ENCODE peak calls at places on chromosomes 16 and 17, in eight cellular contexts. E is colonic mucosa, I is RWPE1, G is choroid plexus epithelial cell, P is neural crest cell, B is OCI-LY7, C is endothelial cell, F is fibroblast of lung. H is an unnamed sample.

GRCh38 chr16:2250652-2251280 is 621 bp downstream of the ECI1 start:
- DNase-seq in E (peak), I (no peak), G (peak), P (no peak), B (no peak), C (no peak), F (no peak), H (peak)

GRCh38 chr16:67441289-67441753 is 10.4 kb downstream of the HSD11B2 start:
- DNase-seq in E (peak), I (no peak), G (no peak), P (no peak), B (no peak), C (no peak), F (no peak), H (no peak)

GRCh38 chr16:924806-925205 is 46.0 kb downstream of the LMF1 start:
- DNase-seq in E (no peak), I (no peak), G (no peak), P (no peak), B (no peak), C (no peak), F (no peak), H (no peak)

GRCh38 chr16:66590322-66590721 is 11.1 kb downstream of the CMTM2 start:
- DNase-seq in E (no peak), I (no peak), G (no peak), P (no peak), B (peak), C (no peak), F (no peak), H (no peak)

GRCh38 chr17:7443499-7444485 is 1.1 kb upstream of the CHRNB1 start:
- DNase-seq in E (no peak), I (peak), G (peak), P (no peak), B (no peak), C (no peak), F (peak), H (no peak)

GRCh38 chr17:17928422-17929386 is 43.5 kb downstream of the TOM1L2 start:
- DNase-seq in E (no peak), I (no peak), G (no peak), P (no peak), B (no peak), C (no peak), F (no peak), H (no peak)

GRCh38 chr17:81383504-81384421 is 11.5 kb upstream of the BAHCC1 start:
- DNase-seq in E (no peak), I (no peak), G (no peak), P (no peak), B (no peak), C (no peak), F (no peak), H (no peak)

GRCh38 chr16:19677403-19677802 is 40.6 kb downstream of the KNOP1 start:
- DNase-seq in E (no peak), I (no peak), G (no peak), P (no peak), B (no peak), C (no peak), F (no peak), H (no peak)

GRCh38 chr17:46818929-46819859 is 702 bp upstream of the WNT3 start:
- DNase-seq in E (no peak), I (no peak), G (no peak), P (no peak), B (no peak), C (peak), F (no peak), H (no peak)

GRCh38 chr17:67481808-67482207 is 104.7 kb downstream of the PITPNC1 start:
- DNase-seq in E (no peak), I (no peak), G (peak), P (no peak), B (no peak), C (no peak), F (peak), H (no peak)

GRCh38 chr16:84093120-84093878 is 23.4 kb downstream of the MBTPS1 start:
- DNase-seq in E (peak), I (no peak), G (no peak), P (no peak), B (no peak), C (no peak), F (no peak), H (no peak)

GRCh38 chr17:34252138-34252889 is 2.8 kb upstream of the CCL2 start:
- DNase-seq in E (peak), I (peak), G (peak), P (no peak), B (peak), C (no peak), F (peak), H (no peak)

GRCh38 chr16:23398987-23399805 is 53.8 kb downstream of the COG7 start:
- DNase-seq in E (no peak), I (no peak), G (no peak), P (peak), B (no peak), C (peak), F (no peak), H (no peak)

GRCh38 chr16:3963203-3963602 is 82.7 kb upstream of the CREBBP start:
- DNase-seq in E (no peak), I (no peak), G (no peak), P (no peak), B (no peak), C (no peak), F (no peak), H (peak)

GRCh38 chr17:47057831-47058230 is 78.8 kb upstream of the RPRML start:
- DNase-seq in E (no peak), I (no peak), G (no peak), P (no peak), B (no peak), C (no peak), F (no peak), H (no peak)

GRCh38 chr16:84794626-84795025 is 25.2 kb upstream of the CRISPLD2 start:
- DNase-seq in E (no peak), I (no peak), G (no peak), P (no peak), B (no peak), C (no peak), F (no peak), H (no peak)

GRCh38 chr17:10698116-10698818 is 873 bp downstream of the ADPRM start:
- DNase-seq in E (no peak), I (peak), G (peak), P (no peak), B (peak), C (no peak), F (peak), H (no peak)

GRCh38 chr17:60468371-60468770 is 46.1 kb downstream of the CHCT1 start:
- DNase-seq in E (no peak), I (no peak), G (peak), P (no peak), B (no peak), C (no peak), F (peak), H (no peak)

GRCh38 chr16:10013364-10013763 is 168.9 kb downstream of the GRIN2A start:
- DNase-seq in E (no peak), I (no peak), G (no peak), P (no peak), B (no peak), C (no peak), F (no peak), H (no peak)

GRCh38 chr16:16041196-16041892 is 91.9 kb downstream of the ABCC1 start:
- DNase-seq in E (no peak), I (no peak), G (no peak), P (no peak), B (no peak), C (no peak), F (no peak), H (no peak)

GRCh38 chr17:82520041-82520910 is 744 bp downstream of the FOXK2 start:
- DNase-seq in E (peak), I (no peak), G (peak), P (peak), B (peak), C (peak), F (no peak), H (peak)

GRCh38 chr16:89557230-89557935 is 3.1 kb upstream of the RPL13 start:
- DNase-seq in E (peak), I (no peak), G (peak), P (peak), B (peak), C (peak), F (peak), H (peak)

GRCh38 chr16:149024-149675 is 3.3 kb upstream of the HBZ start:
- DNase-seq in E (no peak), I (no peak), G (peak), P (no peak), B (no peak), C (no peak), F (peak), H (no peak)

GRCh38 chr17:72122002-72122310 is 1.1 kb downstream of the SOX9 start:
- DNase-seq in E (no peak), I (peak), G (peak), P (no peak), B (no peak), C (no peak), F (peak), H (no peak)
- TF ChIP-seq CTCF in E (no peak), I (peak), G (no peak), P (no peak), B (no peak), C (no peak), F (no peak), H (no peak)

GRCh38 chr17:1058423-1059130 is 61.6 kb downstream of the TIMM22 start:
- DNase-seq in E (peak), I (peak), G (peak), P (peak), B (peak), C (peak), F (peak), H (peak)
- TF ChIP-seq CTCF in E (peak), I (peak), G (peak), P (peak), B (peak), C (peak), F (peak), H (peak)

DNA sequence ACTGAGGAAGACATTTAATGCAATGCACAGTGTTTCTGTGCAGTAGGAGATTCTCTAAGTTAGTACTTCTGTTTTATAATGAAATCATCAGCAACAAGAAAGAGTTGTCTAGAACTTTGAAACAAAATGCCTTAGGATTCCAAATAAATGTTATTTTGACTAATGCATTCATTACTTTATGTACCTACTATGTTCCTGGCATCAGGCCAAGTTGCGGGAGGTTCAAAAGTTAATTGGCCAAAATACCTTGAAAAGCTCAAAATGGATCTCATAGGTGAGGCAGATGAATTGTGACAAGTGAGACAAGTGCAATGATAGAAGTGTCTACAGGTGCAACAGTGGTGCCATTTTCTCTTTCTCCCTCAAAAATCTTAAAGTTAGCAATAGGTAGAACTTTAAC is 289.4 kb downstream of the TOX3 start:
- DNase-seq in E (no peak), I (no peak), G (no peak), P (no peak), B (no peak), C (no peak), F (no peak), H (no peak)
- TF ChIP-seq CTCF in E (no peak), I (no peak), G (no peak), P (no peak), B (no peak), C (no peak), F (no peak), H (no peak)

GRCh38 chr17:38749222-38750043 is 1.3 kb upstream of the PCGF2 start:
- DNase-seq in E (peak), I (no peak), G (peak), P (peak), B (no peak), C (peak), F (peak), H (no peak)

GRCh38 chr17:38748329-38749221 is at the start of gene PCGF2:
- DNase-seq in E (peak), I (peak), G (peak), P (peak), B (peak), C (peak), F (peak), H (no peak)

GRCh38 chr17:38746004-38746892 is 1.9 kb downstream of the PCGF2 start:
- DNase-seq in E (peak), I (no peak), G (no peak), P (no peak), B (peak), C (no peak), F (no peak), H (no peak)

GRCh38 chr17:38746893-38747384 is 1.2 kb downstream of the PCGF2 start:
- DNase-seq in E (peak), I (no peak), G (no peak), P (no peak), B (peak), C (peak), F (no peak), H (no peak)

GRCh38 chr17:38747385-38748328 is 479 bp downstream of the PCGF2 start:
- DNase-seq in E (peak), I (no peak), G (no peak), P (peak), B (peak), C (peak), F (no peak), H (no peak)
- TF ChIP-seq CTCF in E (no peak), I (peak), G (no peak), P (peak), B (peak), C (no peak), F (no peak), H (no peak)

GRCh38 chr17:66304304-66305174 is 2.1 kb downstream of the PRKCA start:
- DNase-seq in E (peak), I (no peak), G (peak), P (no peak), B (no peak), C (no peak), F (peak), H (peak)
- TF ChIP-seq CTCF in E (peak), I (no peak), G (peak), P (no peak), B (no peak), C (no peak), F (no peak), H (no peak)

DNA sequence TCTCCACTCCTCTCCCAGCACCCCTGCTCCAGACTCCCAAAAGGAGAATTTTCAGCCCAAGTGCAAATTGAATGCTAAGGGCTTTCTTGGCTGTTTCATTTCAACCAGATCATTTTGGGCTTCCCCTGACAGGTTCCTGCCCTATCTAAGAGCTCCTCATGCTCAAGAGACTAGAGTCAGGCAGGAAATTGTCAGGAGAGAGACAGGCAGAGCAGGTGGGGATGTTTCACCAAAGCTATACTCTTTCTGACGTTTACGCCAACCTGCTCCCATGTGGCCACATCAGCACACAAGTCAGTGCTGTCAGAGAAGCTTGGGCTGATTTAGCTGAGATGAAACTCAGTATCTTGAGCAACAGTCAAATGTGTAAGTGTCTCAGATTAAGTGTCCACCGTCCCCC is 31.4 kb downstream of the HIC1 start:
- DNase-seq in E (no peak), I (no peak), G (no peak), P (no peak), B (peak), C (no peak), F (no peak), H (no peak)
- TF ChIP-seq CTCF in E (no peak), I (no peak), G (no peak), P (no peak), B (no peak), C (no peak), F (no peak), H (no peak)